ENCODE peak calls at places on chromosomes 4 and X, in eight cellular contexts. H is GM12878, T is fibroblast of the aortic adventitia, X is astrocyte of the spinal cord, C is H9, Z is stomach, E is cardiac muscle cell, D is pancreas. K is an unnamed sample.

GRCh38 chr4:17065821-17066220 is 167.4 kb upstream of the LDB2 start:
- DNase-seq in H (no peak), T (no peak), X (peak), C (no peak), Z (no peak), E (no peak), D (no peak), K (no peak)

GRCh38 chr4:7970031-7970946 is 30.6 kb upstream of the AFAP1 start:
- DNase-seq in H (no peak), T (peak), X (no peak), C (no peak), Z (peak), E (no peak), D (no peak), K (peak)

GRCh38 chr4:80265571-80266266 is 745 bp upstream of the FGF5 start:
- DNase-seq in H (no peak), T (peak), X (peak), C (peak), Z (no peak), E (peak), D (no peak), K (no peak)

GRCh38 chrX:129359269-129359668 is 164.0 kb downstream of the SMARCA1 start:
- DNase-seq in H (no peak), T (no peak), X (peak), C (no peak), Z (no peak), E (no peak), D (no peak), K (no peak)

GRCh38 chrX:38664285-38664684 is 102.9 kb downstream of the TSPAN7 start:
- DNase-seq in H (no peak), T (peak), X (peak), C (no peak), Z (no peak), E (peak), D (no peak), K (no peak)

GRCh38 chr4:83075696-83076095 is 38.8 kb downstream of the PLAC8 start:
- DNase-seq in H (no peak), T (peak), X (peak), C (no peak), Z (no peak), E (no peak), D (no peak), K (no peak)

GRCh38 chrX:17680732-17681413 is 56.4 kb upstream of the SCML1 start:
- DNase-seq in H (no peak), T (peak), X (no peak), C (no peak), Z (no peak), E (no peak), D (no peak), K (no peak)

GRCh38 chr4:149987777-149988410 is 90.4 kb upstream of the DCLK2 start:
- DNase-seq in H (no peak), T (peak), X (no peak), C (no peak), Z (no peak), E (no peak), D (no peak), K (no peak)

GRCh38 chr4:105657117-105657765 is 51.2 kb downstream of the INTS12 start:
- DNase-seq in H (no peak), T (peak), X (no peak), C (no peak), Z (no peak), E (no peak), D (no peak), K (no peak)

DNA sequence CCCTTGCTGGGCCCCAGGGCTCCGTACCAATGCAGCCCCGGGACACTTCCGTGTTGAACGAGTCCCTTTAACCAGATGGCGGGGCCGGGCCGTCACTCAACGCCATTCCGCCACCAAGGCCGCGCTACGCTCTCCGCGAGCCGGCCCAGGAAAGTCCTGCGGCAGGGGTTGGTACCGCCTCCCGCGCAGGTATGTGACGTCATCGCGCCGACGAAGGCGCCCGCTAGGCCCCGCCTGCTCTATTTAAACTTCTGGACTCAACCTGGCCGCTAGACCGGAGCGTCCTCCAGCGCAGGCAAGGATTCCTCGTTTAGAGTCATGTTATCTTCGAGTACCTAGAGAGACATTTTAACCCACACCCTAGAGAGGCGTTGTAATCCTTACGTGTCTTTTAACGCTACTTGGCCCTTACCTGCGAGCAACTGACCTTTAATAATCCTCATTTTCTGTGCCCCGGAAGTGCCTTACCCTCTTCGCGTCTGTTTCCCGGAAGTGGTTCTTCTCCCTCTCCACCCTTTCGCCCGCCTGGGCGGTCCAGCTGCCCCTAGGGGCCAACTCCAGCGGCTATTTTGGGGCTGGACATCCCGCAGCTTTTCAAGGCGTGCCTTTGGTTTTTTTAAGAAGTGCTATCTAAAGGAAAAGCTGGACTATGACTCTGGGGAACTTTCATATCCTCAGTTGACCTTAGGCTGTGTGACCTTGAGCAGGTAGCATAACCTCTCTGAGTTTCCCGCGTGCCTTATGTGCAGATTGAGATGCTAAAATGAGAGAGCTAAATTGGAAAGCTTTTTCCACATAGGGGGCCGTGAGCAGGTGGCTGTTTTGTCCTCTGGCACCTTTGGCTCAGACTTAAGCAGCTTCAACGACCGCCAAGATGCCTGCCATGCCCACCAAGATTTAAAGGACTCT is at the start of gene PNPLA4:
- DNase-seq in H (peak), T (peak), X (peak), C (peak), Z (peak), E (peak), D (peak), K (peak)
- TF ChIP-seq CTCF in H (no peak), T (peak), X (peak), C (peak), Z (no peak), E (no peak), D (no peak), K (no peak)

GRCh38 chr4:155796031-155796430 is 37.2 kb downstream of the GUCY1B1 start:
- DNase-seq in H (no peak), T (no peak), X (peak), C (peak), Z (no peak), E (no peak), D (no peak), K (no peak)
- TF ChIP-seq CTCF in H (peak), T (peak), X (peak), C (peak), Z (no peak), E (peak), D (no peak), K (no peak)

GRCh38 chrX:54894159-54894558 is 26.5 kb upstream of the TRO start:
- DNase-seq in H (no peak), T (no peak), X (no peak), C (no peak), Z (no peak), E (no peak), D (no peak), K (no peak)

GRCh38 chrX:54885740-54886139 is 34.9 kb upstream of the TRO start:
- DNase-seq in H (no peak), T (no peak), X (no peak), C (no peak), Z (no peak), E (no peak), D (no peak), K (no peak)

GRCh38 chrX:54891573-54891972 is 29.1 kb upstream of the TRO start:
- DNase-seq in H (no peak), T (peak), X (peak), C (no peak), Z (no peak), E (peak), D (no peak), K (no peak)
- TF ChIP-seq CTCF in H (peak), T (peak), X (peak), C (peak), Z (no peak), E (peak), D (peak), K (peak)

GRCh38 chr4:93710101-93710846 is 118.3 kb upstream of the ATOH1 start:
- DNase-seq in H (peak), T (no peak), X (no peak), C (peak), Z (no peak), E (peak), D (no peak), K (no peak)
- TF ChIP-seq CTCF in H (peak), T (no peak), X (no peak), C (peak), Z (peak), E (no peak), D (no peak), K (no peak)

GRCh38 chr4:183157215-183157614 is 58.2 kb downstream of the WWC2 start:
- DNase-seq in H (no peak), T (no peak), X (no peak), C (no peak), Z (no peak), E (no peak), D (no peak), K (no peak)
- TF ChIP-seq CTCF in H (no peak), T (no peak), X (peak), C (peak), Z (no peak), E (no peak), D (no peak), K (no peak)

GRCh38 chr4:121277194-121278105 is 103.4 kb downstream of the QRFPR start:
- DNase-seq in H (no peak), T (no peak), X (no peak), C (peak), Z (no peak), E (peak), D (no peak), K (no peak)
- TF ChIP-seq CTCF in H (peak), T (no peak), X (peak), C (peak), Z (no peak), E (no peak), D (no peak), K (no peak)

K was measured in natural killer cell.